ENCODE peak calls at places on chromosome 1, in nine cellular contexts. One of them, this sample, is unnamed.

GRCh38 chr1:17559618-17560419 is 20.3 kb downstream of the ARHGEF10L start:
- DNase-seq in PC-3: peak
- DNase-seq in type B pancreatic cell: no peak
- DNase-seq in uterus: no peak
- DNase-seq in progenitor cell of endocrine pancreas: no peak
- DNase-seq in WTC11: no peak
- DNase-seq in ascending aorta: no peak
- DNase-seq in GM23338: no peak
- DNase-seq in neural progenitor cell: no peak
- DNase-seq in this sample: no peak

GRCh38 chr1:206133751-206134371 is 16.7 kb upstream of the AVPR1B start:
- DNase-seq in uterus: no peak
- DNase-seq in type B pancreatic cell: no peak
- DNase-seq in GM23338: no peak
- DNase-seq in ascending aorta: no peak
- DNase-seq in neural progenitor cell: no peak
- DNase-seq in WTC11: no peak
- DNase-seq in progenitor cell of endocrine pancreas: no peak
- DNase-seq in PC-3: no peak
- DNase-seq in this sample: no peak

GRCh38 chr1:173864179-173864867 is 3.5 kb downstream of the GAS5 start:
- DNase-seq in progenitor cell of endocrine pancreas: no peak
- DNase-seq in WTC11: no peak
- DNase-seq in type B pancreatic cell: no peak
- DNase-seq in ascending aorta: no peak
- DNase-seq in neural progenitor cell: no peak
- DNase-seq in uterus: no peak
- DNase-seq in GM23338: no peak
- DNase-seq in PC-3: no peak
- DNase-seq in this sample: no peak

GRCh38 chr1:7810395-7810794 is 26.3 kb downstream of the PER3 start:
- DNase-seq in GM23338: no peak
- DNase-seq in WTC11: no peak
- DNase-seq in uterus: no peak
- DNase-seq in progenitor cell of endocrine pancreas: no peak
- DNase-seq in PC-3: peak
- DNase-seq in neural progenitor cell: no peak
- DNase-seq in type B pancreatic cell: no peak
- DNase-seq in ascending aorta: no peak
- DNase-seq in this sample: no peak

GRCh38 chr1:101200513-101200912 is 36.3 kb upstream of the S1PR1 start:
- DNase-seq in ascending aorta: no peak
- DNase-seq in neural progenitor cell: no peak
- DNase-seq in type B pancreatic cell: no peak
- DNase-seq in PC-3: peak
- DNase-seq in progenitor cell of endocrine pancreas: no peak
- DNase-seq in WTC11: peak
- DNase-seq in GM23338: peak
- DNase-seq in uterus: no peak
- DNase-seq in this sample: no peak

GRCh38 chr1:25795955-25796806 is 3.8 kb upstream of the SELENON start:
- DNase-seq in type B pancreatic cell: no peak
- DNase-seq in GM23338: no peak
- DNase-seq in ascending aorta: no peak
- DNase-seq in neural progenitor cell: no peak
- DNase-seq in progenitor cell of endocrine pancreas: no peak
- DNase-seq in WTC11: no peak
- DNase-seq in uterus: no peak
- DNase-seq in PC-3: peak
- DNase-seq in this sample: no peak

GRCh38 chr1:150696151-150696550 is 803 bp downstream of the GOLPH3L start:
- DNase-seq in WTC11: no peak
- DNase-seq in GM23338: peak
- DNase-seq in uterus: no peak
- DNase-seq in neural progenitor cell: no peak
- DNase-seq in type B pancreatic cell: no peak
- DNase-seq in ascending aorta: no peak
- DNase-seq in progenitor cell of endocrine pancreas: no peak
- DNase-seq in PC-3: peak
- DNase-seq in this sample: no peak

GRCh38 chr1:108591471-108591870 is 31.6 kb downstream of the EEIG2 start:
- DNase-seq in GM23338: no peak
- DNase-seq in progenitor cell of endocrine pancreas: no peak
- DNase-seq in neural progenitor cell: no peak
- DNase-seq in PC-3: no peak
- DNase-seq in type B pancreatic cell: no peak
- DNase-seq in WTC11: no peak
- DNase-seq in ascending aorta: peak
- DNase-seq in uterus: no peak
- DNase-seq in this sample: no peak

GRCh38 chr1:8211620-8212442 is 106.1 kb upstream of the SLC45A1 start:
- DNase-seq in uterus: no peak
- DNase-seq in ascending aorta: peak
- DNase-seq in GM23338: peak
- DNase-seq in neural progenitor cell: no peak
- DNase-seq in PC-3: peak
- DNase-seq in WTC11: no peak
- DNase-seq in type B pancreatic cell: no peak
- DNase-seq in progenitor cell of endocrine pancreas: no peak
- DNase-seq in this sample: no peak

GRCh38 chr1:202215472-202216130 is 22.0 kb downstream of the LGR6 start:
- DNase-seq in GM23338: no peak
- DNase-seq in PC-3: no peak
- DNase-seq in ascending aorta: no peak
- DNase-seq in neural progenitor cell: peak
- DNase-seq in progenitor cell of endocrine pancreas: no peak
- DNase-seq in type B pancreatic cell: no peak
- DNase-seq in WTC11: no peak
- DNase-seq in uterus: no peak
- DNase-seq in this sample: no peak

GRCh38 chr1:202214089-202214843 is 20.7 kb downstream of the LGR6 start:
- DNase-seq in ascending aorta: no peak
- DNase-seq in PC-3: no peak
- DNase-seq in neural progenitor cell: peak
- DNase-seq in GM23338: peak
- DNase-seq in WTC11: peak
- DNase-seq in uterus: no peak
- DNase-seq in type B pancreatic cell: no peak
- DNase-seq in progenitor cell of endocrine pancreas: no peak
- DNase-seq in this sample: no peak

GRCh38 chr1:202210969-202211368 is 17.4 kb downstream of the LGR6 start:
- DNase-seq in ascending aorta: no peak
- DNase-seq in WTC11: no peak
- DNase-seq in uterus: no peak
- DNase-seq in neural progenitor cell: no peak
- DNase-seq in GM23338: no peak
- DNase-seq in progenitor cell of endocrine pancreas: no peak
- DNase-seq in PC-3: no peak
- DNase-seq in type B pancreatic cell: no peak
- DNase-seq in this sample: no peak

GRCh38 chr1:202212787-202213186 is 19.2 kb downstream of the LGR6 start:
- DNase-seq in type B pancreatic cell: no peak
- DNase-seq in ascending aorta: no peak
- DNase-seq in uterus: no peak
- DNase-seq in neural progenitor cell: no peak
- DNase-seq in progenitor cell of endocrine pancreas: no peak
- DNase-seq in PC-3: no peak
- DNase-seq in WTC11: no peak
- DNase-seq in GM23338: no peak
- DNase-seq in this sample: no peak

GRCh38 chr1:202213361-202214088 is 19.9 kb downstream of the LGR6 start:
- DNase-seq in WTC11: peak
- DNase-seq in GM23338: peak
- DNase-seq in PC-3: peak
- DNase-seq in neural progenitor cell: peak
- DNase-seq in ascending aorta: no peak
- DNase-seq in type B pancreatic cell: no peak
- DNase-seq in uterus: no peak
- DNase-seq in progenitor cell of endocrine pancreas: no peak
- DNase-seq in this sample: no peak
- TF ChIP-seq CTCF in WTC11: no peak
- TF ChIP-seq CTCF in GM23338: peak
- TF ChIP-seq CTCF in PC-3: peak
- TF ChIP-seq CTCF in neural progenitor cell: peak
- TF ChIP-seq CTCF in ascending aorta: peak
- TF ChIP-seq CTCF in type B pancreatic cell: peak
- TF ChIP-seq CTCF in uterus: no peak
- TF ChIP-seq CTCF in progenitor cell of endocrine pancreas: peak
- TF ChIP-seq CTCF in this sample: no peak

GRCh38 chr1:155014709-155015508 is 12.3 kb downstream of the ZBTB7B start:
- DNase-seq in PC-3: no peak
- DNase-seq in progenitor cell of endocrine pancreas: no peak
- DNase-seq in type B pancreatic cell: no peak
- DNase-seq in neural progenitor cell: no peak
- DNase-seq in ascending aorta: no peak
- DNase-seq in uterus: no peak
- DNase-seq in WTC11: no peak
- DNase-seq in GM23338: no peak
- DNase-seq in this sample: no peak
- TF ChIP-seq CTCF in PC-3: no peak
- TF ChIP-seq CTCF in progenitor cell of endocrine pancreas: no peak
- TF ChIP-seq CTCF in type B pancreatic cell: no peak
- TF ChIP-seq CTCF in neural progenitor cell: no peak
- TF ChIP-seq CTCF in ascending aorta: no peak
- TF ChIP-seq CTCF in uterus: no peak
- TF ChIP-seq CTCF in WTC11: no peak
- TF ChIP-seq CTCF in GM23338: no peak
- TF ChIP-seq CTCF in this sample: no peak

GRCh38 chr1:231315887-231316286 is 21.8 kb downstream of the EXOC8 start:
- DNase-seq in neural progenitor cell: peak
- DNase-seq in uterus: no peak
- DNase-seq in WTC11: peak
- DNase-seq in PC-3: peak
- DNase-seq in ascending aorta: peak
- DNase-seq in type B pancreatic cell: peak
- DNase-seq in progenitor cell of endocrine pancreas: no peak
- DNase-seq in GM23338: peak
- DNase-seq in this sample: no peak
- TF ChIP-seq CTCF in neural progenitor cell: peak
- TF ChIP-seq CTCF in uterus: no peak
- TF ChIP-seq CTCF in WTC11: peak
- TF ChIP-seq CTCF in PC-3: peak
- TF ChIP-seq CTCF in ascending aorta: peak
- TF ChIP-seq CTCF in type B pancreatic cell: peak
- TF ChIP-seq CTCF in progenitor cell of endocrine pancreas: peak
- TF ChIP-seq CTCF in GM23338: peak
- TF ChIP-seq CTCF in this sample: no peak

DNA sequence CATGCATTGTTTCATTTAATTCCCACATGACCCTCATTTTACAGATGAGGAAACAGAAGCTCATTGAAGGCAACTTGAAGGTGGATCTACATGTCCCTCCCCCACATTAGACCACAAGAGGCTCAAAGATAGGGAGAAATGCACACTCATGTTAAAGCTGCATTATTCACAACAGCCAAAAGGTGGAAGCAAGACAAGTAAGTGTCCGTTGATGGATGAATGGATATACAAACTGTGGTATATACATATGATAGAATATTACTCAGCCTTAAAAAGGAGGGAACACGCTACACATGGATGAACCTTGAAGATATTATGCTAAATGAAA is 149.7 kb upstream of the JUN start:
- DNase-seq in uterus: no peak
- DNase-seq in neural progenitor cell: no peak
- DNase-seq in type B pancreatic cell: no peak
- DNase-seq in GM23338: no peak
- DNase-seq in ascending aorta: no peak
- DNase-seq in progenitor cell of endocrine pancreas: no peak
- DNase-seq in PC-3: no peak
- DNase-seq in WTC11: no peak
- DNase-seq in this sample: no peak
- TF ChIP-seq CTCF in uterus: no peak
- TF ChIP-seq CTCF in neural progenitor cell: no peak
- TF ChIP-seq CTCF in type B pancreatic cell: peak
- TF ChIP-seq CTCF in GM23338: no peak
- TF ChIP-seq CTCF in ascending aorta: no peak
- TF ChIP-seq CTCF in progenitor cell of endocrine pancreas: no peak
- TF ChIP-seq CTCF in PC-3: peak
- TF ChIP-seq CTCF in WTC11: no peak
- TF ChIP-seq CTCF in this sample: no peak

GRCh38 chr1:61210435-61211012 is 128.2 kb downstream of the NFIA start:
- DNase-seq in uterus: no peak
- DNase-seq in PC-3: peak
- DNase-seq in GM23338: no peak
- DNase-seq in type B pancreatic cell: no peak
- DNase-seq in ascending aorta: no peak
- DNase-seq in progenitor cell of endocrine pancreas: no peak
- DNase-seq in neural progenitor cell: no peak
- DNase-seq in WTC11: no peak
- DNase-seq in this sample: no peak
- TF ChIP-seq CTCF in uterus: no peak
- TF ChIP-seq CTCF in PC-3: peak
- TF ChIP-seq CTCF in GM23338: peak
- TF ChIP-seq CTCF in type B pancreatic cell: no peak
- TF ChIP-seq CTCF in ascending aorta: peak
- TF ChIP-seq CTCF in progenitor cell of endocrine pancreas: no peak
- TF ChIP-seq CTCF in neural progenitor cell: peak
- TF ChIP-seq CTCF in WTC11: no peak
- TF ChIP-seq CTCF in this sample: no peak

GRCh38 chr1:220013497-220013896 is 32.8 kb downstream of the EPRS1 start:
- DNase-seq in GM23338: no peak
- DNase-seq in type B pancreatic cell: no peak
- DNase-seq in ascending aorta: no peak
- DNase-seq in WTC11: no peak
- DNase-seq in progenitor cell of endocrine pancreas: no peak
- DNase-seq in neural progenitor cell: no peak
- DNase-seq in PC-3: no peak
- DNase-seq in uterus: no peak
- DNase-seq in this sample: no peak

GRCh38 chr1:220007438-220007837 is 38.9 kb downstream of the EPRS1 start:
- DNase-seq in PC-3: no peak
- DNase-seq in GM23338: no peak
- DNase-seq in uterus: no peak
- DNase-seq in progenitor cell of endocrine pancreas: no peak
- DNase-seq in ascending aorta: no peak
- DNase-seq in WTC11: no peak
- DNase-seq in neural progenitor cell: no peak
- DNase-seq in type B pancreatic cell: no peak
- DNase-seq in this sample: no peak

GRCh38 chr1:220011620-220012019 is 34.7 kb downstream of the EPRS1 start:
- DNase-seq in type B pancreatic cell: no peak
- DNase-seq in PC-3: no peak
- DNase-seq in GM23338: no peak
- DNase-seq in neural progenitor cell: no peak
- DNase-seq in uterus: no peak
- DNase-seq in WTC11: no peak
- DNase-seq in ascending aorta: no peak
- DNase-seq in progenitor cell of endocrine pancreas: no peak
- DNase-seq in this sample: no peak

DNA sequence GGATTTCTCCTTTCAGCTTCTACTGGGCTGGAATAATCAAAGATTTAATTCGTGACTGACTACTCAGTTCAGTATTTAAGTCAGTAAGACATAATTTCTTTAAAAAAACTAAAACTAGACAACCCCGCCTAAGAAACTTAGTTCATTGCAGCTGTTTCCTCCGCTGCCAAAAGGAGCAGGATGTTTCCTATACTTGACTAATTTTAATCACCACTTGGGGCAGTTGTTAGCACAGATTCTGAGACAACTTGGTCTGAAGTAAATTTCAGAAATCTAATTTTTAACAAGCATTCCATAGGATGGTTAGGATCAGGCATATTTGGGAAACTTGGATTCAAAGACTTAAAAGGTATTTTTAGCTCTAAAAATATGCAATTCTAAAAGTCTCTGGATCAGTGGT is 34.0 kb downstream of the EPRS1 start:
- DNase-seq in type B pancreatic cell: no peak
- DNase-seq in progenitor cell of endocrine pancreas: no peak
- DNase-seq in PC-3: peak
- DNase-seq in neural progenitor cell: no peak
- DNase-seq in uterus: no peak
- DNase-seq in ascending aorta: no peak
- DNase-seq in WTC11: no peak
- DNase-seq in GM23338: no peak
- DNase-seq in this sample: no peak
- TF ChIP-seq CTCF in type B pancreatic cell: peak
- TF ChIP-seq CTCF in progenitor cell of endocrine pancreas: no peak
- TF ChIP-seq CTCF in PC-3: peak
- TF ChIP-seq CTCF in neural progenitor cell: peak
- TF ChIP-seq CTCF in uterus: no peak
- TF ChIP-seq CTCF in ascending aorta: peak
- TF ChIP-seq CTCF in WTC11: no peak
- TF ChIP-seq CTCF in GM23338: no peak
- TF ChIP-seq CTCF in this sample: no peak

This sample was measured in omental fat pad.